ENCODE peak calls at places on chromosome 15, in eight cellular contexts. M is pancreas, J is lower lobe of right lung, H is ascending aorta, L is colonic mucosa, T is MCF 10A, E is dorsolateral prefrontal cortex, X is astrocyte of the spinal cord. S is an unnamed sample.

GRCh38 chr15:85805392-85805791 is 10.7 kb upstream of the KLHL25 start:
- DNase-seq in M (no peak), J (no peak), H (no peak), L (no peak), T (no peak), E (no peak), X (no peak), S (no peak)

GRCh38 chr15:62173215-62173614 is 8.1 kb upstream of the C2CD4B start:
- DNase-seq in M (no peak), J (peak), H (no peak), L (no peak), T (peak), E (no peak), X (no peak), S (no peak)

GRCh38 chr15:44729394-44729913 is 6.9 kb upstream of the TRIM69 start:
- DNase-seq in M (no peak), J (peak), H (no peak), L (peak), T (peak), E (peak), X (no peak), S (no peak)

GRCh38 chr15:67303490-67304363 is 49.1 kb downstream of the IQCH start:
- DNase-seq in M (no peak), J (no peak), H (no peak), L (peak), T (peak), E (no peak), X (peak), S (peak)

GRCh38 chr15:46768287-46768686 is 949.0 kb upstream of the SEMA6D start:
- DNase-seq in M (no peak), J (no peak), H (no peak), L (no peak), T (no peak), E (no peak), X (no peak), S (no peak)

GRCh38 chr15:40336129-40337122 is 4.3 kb downstream of the CCDC9B start:
- DNase-seq in M (no peak), J (no peak), H (no peak), L (peak), T (no peak), E (no peak), X (no peak), S (no peak)

GRCh38 chr15:35329993-35330695 is 215.8 kb downstream of the DPH6 start:
- DNase-seq in M (no peak), J (no peak), H (no peak), L (no peak), T (no peak), E (no peak), X (no peak), S (no peak)

GRCh38 chr15:80478075-80478474 is 73.9 kb downstream of the ARNT2 start:
- DNase-seq in M (no peak), J (no peak), H (no peak), L (no peak), T (no peak), E (no peak), X (peak), S (peak)

GRCh38 chr15:67897646-67898045 is 57.8 kb upstream of the RNU6-1 start:
- DNase-seq in M (no peak), J (no peak), H (no peak), L (no peak), T (no peak), E (no peak), X (no peak), S (no peak)

GRCh38 chr15:49239105-49239504 is 69.1 kb downstream of the GALK2 start:
- DNase-seq in M (no peak), J (no peak), H (no peak), L (no peak), T (no peak), E (no peak), X (peak), S (peak)

GRCh38 chr15:39817892-39818291 is 35.3 kb upstream of the FSIP1 start:
- DNase-seq in M (no peak), J (no peak), H (no peak), L (no peak), T (no peak), E (no peak), X (no peak), S (no peak)

GRCh38 chr15:64813075-64813474 is 12.4 kb downstream of the PIF1 start:
- DNase-seq in M (no peak), J (no peak), H (no peak), L (no peak), T (peak), E (no peak), X (peak), S (peak)

GRCh38 chr15:95932676-95933075 is 397.8 kb upstream of the NR2F2 start:
- DNase-seq in M (no peak), J (no peak), H (no peak), L (no peak), T (no peak), E (no peak), X (peak), S (peak)

GRCh38 chr15:41900526-41901380 is 6.9 kb upstream of the SPTBN5 start:
- DNase-seq in M (no peak), J (no peak), H (no peak), L (no peak), T (no peak), E (no peak), X (peak), S (no peak)

GRCh38 chr15:92561754-92562153 is 93.8 kb downstream of the FAM174B start:
- DNase-seq in M (no peak), J (no peak), H (no peak), L (no peak), T (no peak), E (no peak), X (no peak), S (no peak)

GRCh38 chr15:45842151-45842550 is 207.3 kb downstream of the SQOR start:
- DNase-seq in M (no peak), J (no peak), H (no peak), L (peak), T (no peak), E (no peak), X (no peak), S (no peak)

DNA sequence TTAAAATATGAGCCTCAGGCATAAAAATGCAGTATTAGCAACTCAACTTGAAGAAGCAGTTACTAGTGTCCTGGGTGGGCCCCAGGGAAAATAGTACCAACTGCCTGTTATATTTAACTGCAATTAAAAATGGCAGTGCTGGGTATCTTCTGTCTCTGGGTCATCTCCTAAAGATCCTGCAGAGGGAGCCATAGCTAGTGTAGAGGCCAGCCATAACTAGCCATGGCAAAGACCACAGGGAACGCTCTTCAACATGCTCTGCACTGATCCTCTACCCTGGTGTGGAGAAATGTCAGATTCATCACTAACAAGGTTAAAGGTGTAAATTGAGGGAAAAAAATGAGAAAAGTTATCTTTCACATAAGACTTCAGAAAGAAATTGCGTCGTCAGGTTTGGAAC is 181.3 kb downstream of the SNRPN start:
- DNase-seq in M (no peak), J (no peak), H (no peak), L (no peak), T (no peak), E (no peak), X (no peak), S (peak)
- TF ChIP-seq CTCF in M (peak), J (no peak), H (peak), L (no peak), T (no peak), E (peak), X (peak), S (peak)

DNA sequence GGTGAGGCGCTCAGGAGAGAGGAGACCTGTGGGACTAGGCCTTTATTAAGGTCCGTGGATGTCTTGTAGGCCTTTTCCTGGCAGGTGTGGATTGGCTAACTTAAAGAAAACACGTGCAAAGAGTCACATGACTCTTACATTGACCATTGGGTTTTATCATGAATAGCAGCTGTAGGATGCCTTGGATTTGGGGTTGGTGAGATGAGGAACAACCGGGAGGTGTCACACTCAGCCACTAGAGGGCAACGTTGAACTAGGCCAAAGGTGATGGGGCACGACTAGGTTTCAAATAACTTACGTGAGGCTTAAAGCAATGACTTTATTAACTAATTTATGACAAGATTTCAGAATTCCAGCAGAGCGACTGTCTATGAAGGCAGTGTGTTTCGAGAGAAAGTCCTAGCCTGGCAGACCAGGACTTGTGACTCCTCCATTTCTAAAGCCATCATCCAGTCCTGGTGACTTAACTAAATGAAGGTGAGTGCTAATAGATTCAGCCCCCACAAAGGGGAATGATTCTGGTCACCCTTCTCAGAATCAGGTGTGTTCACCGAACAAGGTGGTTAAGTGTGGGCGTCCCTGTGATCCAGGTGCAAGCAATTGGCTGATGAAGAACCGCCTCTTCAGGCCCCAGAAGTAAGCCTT is 345.6 kb downstream of the MCTP2 start:
- DNase-seq in M (no peak), J (no peak), H (no peak), L (peak), T (peak), E (no peak), X (no peak), S (peak)
- TF ChIP-seq CTCF in M (peak), J (peak), H (peak), L (peak), T (peak), E (peak), X (peak), S (peak)

GRCh38 chr15:60906275-60906674 is 322.8 kb downstream of the RORA start:
- DNase-seq in M (no peak), J (no peak), H (no peak), L (no peak), T (no peak), E (no peak), X (no peak), S (no peak)

GRCh38 chr15:60908888-60909287 is 320.2 kb downstream of the RORA start:
- DNase-seq in M (no peak), J (no peak), H (no peak), L (no peak), T (no peak), E (no peak), X (no peak), S (no peak)

GRCh38 chr15:60903221-60903620 is 325.9 kb downstream of the RORA start:
- DNase-seq in M (no peak), J (no peak), H (no peak), L (no peak), T (no peak), E (no peak), X (no peak), S (no peak)

GRCh38 chr15:60907233-60907947 is 321.7 kb downstream of the RORA start:
- DNase-seq in M (no peak), J (no peak), H (no peak), L (no peak), T (no peak), E (no peak), X (no peak), S (no peak)

DNA sequence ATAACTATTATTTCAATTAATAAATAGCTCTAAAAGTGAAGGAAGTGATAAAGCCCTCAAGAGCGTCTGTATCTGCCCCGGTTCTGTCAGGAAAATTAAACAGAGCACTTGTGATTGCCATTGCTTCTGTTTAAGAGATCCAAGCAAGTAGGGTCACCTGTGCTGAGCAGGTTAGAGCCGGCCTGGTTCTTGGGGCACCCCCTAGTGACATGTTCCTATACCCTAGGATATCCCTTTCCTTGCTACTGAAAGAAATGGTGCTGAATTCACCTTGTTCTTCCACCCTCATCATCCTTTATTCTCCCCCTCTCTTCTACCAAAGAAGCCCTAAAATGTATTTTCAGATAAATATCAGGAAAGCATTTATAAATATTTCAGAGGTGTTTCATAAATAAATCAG is 323.5 kb downstream of the RORA start:
- DNase-seq in M (no peak), J (no peak), H (no peak), L (no peak), T (peak), E (no peak), X (no peak), S (no peak)
- TF ChIP-seq CTCF in M (no peak), J (no peak), H (no peak), L (no peak), T (peak), E (no peak), X (no peak), S (no peak)

DNA sequence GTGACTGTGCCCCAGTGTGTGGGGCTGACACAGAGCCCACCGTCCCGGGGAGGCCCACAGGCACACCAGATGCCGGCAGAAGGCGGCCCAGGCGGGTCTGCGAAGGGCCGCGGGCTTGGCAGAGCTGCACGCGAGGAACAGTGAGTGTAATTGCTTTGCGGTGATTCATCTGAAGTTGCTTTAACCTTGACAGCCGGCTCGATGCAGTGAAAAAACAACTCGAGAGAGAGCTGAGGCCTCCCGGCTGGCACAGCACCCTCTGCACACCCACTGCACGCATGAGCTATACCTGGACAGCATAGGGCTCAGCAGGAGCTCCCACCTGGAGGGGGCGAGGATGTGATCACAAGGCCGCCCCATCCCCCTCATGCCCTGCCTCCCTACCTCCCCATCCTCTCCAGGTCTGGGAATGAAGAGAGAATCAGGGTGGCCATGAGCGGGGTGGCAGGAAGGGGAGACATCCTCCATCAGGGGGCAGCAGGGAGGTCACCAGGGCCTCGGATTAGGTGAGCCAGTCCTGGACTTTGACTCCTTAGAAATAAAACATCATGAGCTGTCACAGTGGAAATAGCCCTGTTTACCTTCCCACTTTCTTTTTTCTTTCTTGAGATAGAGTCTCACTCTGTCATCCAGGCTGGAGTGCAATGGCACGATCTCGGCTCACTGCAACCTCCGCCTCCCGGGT is 172.6 kb downstream of the MEGF11 start:
- DNase-seq in M (peak), J (no peak), H (no peak), L (peak), T (peak), E (peak), X (peak), S (peak)
- TF ChIP-seq CTCF in M (no peak), J (no peak), H (no peak), L (peak), T (no peak), E (peak), X (no peak), S (no peak)

DNA sequence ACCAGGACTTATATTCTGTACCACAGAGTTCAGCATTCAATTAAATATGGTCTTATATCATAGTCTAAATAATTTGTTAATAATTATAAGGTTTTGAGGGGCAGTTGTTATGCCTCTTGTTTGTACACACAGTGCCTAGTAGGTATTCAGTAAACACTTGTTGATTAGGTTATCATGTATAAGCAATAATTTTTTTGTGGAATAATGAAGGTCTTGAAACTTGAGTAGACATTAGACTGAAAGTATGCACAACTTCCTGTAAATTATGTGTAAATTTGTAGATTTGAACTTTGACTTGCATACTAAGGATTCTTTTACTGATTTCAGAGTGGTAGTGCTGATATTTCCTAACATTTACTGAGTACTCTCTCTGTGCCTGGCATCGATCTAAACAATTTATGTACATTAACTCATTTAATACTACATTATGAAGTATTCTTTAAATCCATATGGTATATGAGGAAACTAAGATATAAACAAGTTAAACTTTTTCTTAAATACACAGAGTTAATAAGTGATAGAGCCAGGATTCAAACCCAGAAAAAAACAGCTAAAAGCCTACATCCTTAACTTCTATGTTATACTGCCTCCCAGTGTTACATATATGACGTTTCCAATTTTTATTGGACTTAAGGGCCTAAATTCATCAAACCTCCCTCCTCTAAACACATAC is 65.1 kb downstream of the GLCE start:
- DNase-seq in M (no peak), J (no peak), H (no peak), L (no peak), T (peak), E (no peak), X (peak), S (peak)
- TF ChIP-seq CTCF in M (no peak), J (peak), H (peak), L (no peak), T (peak), E (peak), X (peak), S (peak)

GRCh38 chr15:70471517-70471916 is 291.8 kb downstream of the UACA start:
- DNase-seq in M (no peak), J (no peak), H (no peak), L (no peak), T (no peak), E (no peak), X (no peak), S (no peak)
- TF ChIP-seq CTCF in M (no peak), J (no peak), H (no peak), L (no peak), T (no peak), E (no peak), X (no peak), S (no peak)

DNA sequence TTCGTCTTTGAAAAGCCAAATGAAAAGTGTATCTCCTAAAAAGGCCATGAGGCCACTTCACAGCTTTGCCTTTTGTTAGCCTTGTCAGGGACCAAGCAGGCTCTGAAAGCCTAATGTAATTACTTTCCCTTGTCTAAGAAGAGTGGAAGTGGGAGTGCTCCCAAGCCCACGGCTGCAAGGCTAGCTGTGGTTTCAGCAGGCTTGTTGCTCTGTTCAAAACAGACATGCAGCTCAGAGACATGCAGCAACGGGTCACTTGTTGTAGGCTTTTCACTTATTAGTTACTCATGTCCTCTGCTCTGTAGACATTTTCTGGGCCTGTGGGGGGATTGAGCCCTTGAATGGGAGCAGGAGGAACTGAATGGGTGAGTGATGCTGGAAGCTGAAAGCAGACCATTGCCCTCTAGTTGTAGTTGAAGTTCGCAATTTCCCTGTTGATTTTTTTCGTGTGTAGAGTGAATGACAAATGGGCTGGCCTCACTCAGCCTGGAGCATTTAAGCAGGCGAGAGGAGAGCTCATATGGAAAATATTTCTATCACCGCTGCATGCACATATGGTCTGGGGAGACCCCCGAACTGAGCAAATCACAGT is 261.9 kb upstream of the NR2E3 start:
- DNase-seq in M (no peak), J (no peak), H (no peak), L (no peak), T (no peak), E (no peak), X (no peak), S (no peak)
- TF ChIP-seq CTCF in M (no peak), J (no peak), H (peak), L (no peak), T (no peak), E (no peak), X (no peak), S (no peak)